ENCODE peak calls at places on chromosome 21, in ten cellular contexts. G, O, U, C, J, Q, S, N, K and L are unnamed samples.

GRCh38 chr21:25708467-25709065 is 26.1 kb downstream of the ATP5PF start:
- DNase-seq in G (no peak), O (peak; percentile 47), U (peak; percentile 21), C (no peak), J (no peak), Q (peak; percentile 67), S (peak; percentile 47), N (peak; percentile 51), K (peak; percentile 69), L (peak; percentile 14)

GRCh38 chr21:38909109-38909508 is 103.4 kb downstream of the ETS2 start:
- DNase-seq in G (no peak), O (no peak), U (no peak), C (no peak), J (no peak), Q (no peak), S (no peak), N (no peak), K (no peak), L (no peak)

GRCh38 chr21:28904961-28905435 is 87.7 kb downstream of the LTN1 start:
- DNase-seq in G (no peak), O (peak; percentile 15), U (no peak), C (no peak), J (no peak), Q (no peak), S (no peak), N (no peak), K (no peak), L (no peak)

GRCh38 chr21:26801524-26801923 is 43.7 kb downstream of the ADAMTS1 start:
- DNase-seq in G (no peak), O (peak; percentile 47), U (peak; percentile 69), C (no peak), J (no peak), Q (peak; percentile 89), S (no peak), N (no peak), K (peak; percentile 95), L (peak; percentile 87)

GRCh38 chr21:18772876-18773275 is 369.3 kb upstream of the TMPRSS15 start:
- DNase-seq in G (no peak), O (no peak), U (no peak), C (no peak), J (no peak), Q (no peak), S (no peak), N (no peak), K (no peak), L (no peak)

GRCh38 chr21:17550671-17551308 is 37.9 kb downstream of the CXADR start:
- DNase-seq in G (no peak), O (no peak), U (no peak), C (no peak), J (no peak), Q (no peak), S (no peak), N (no peak), K (no peak), L (no peak)

GRCh38 chr21:30227633-30228404 is 11.9 kb upstream of the CLDN8 start:
- DNase-seq in G (peak; percentile 97), O (peak; percentile 83), U (peak; percentile 72), C (peak; percentile 42), J (peak; percentile 32), Q (peak; percentile 96), S (peak; percentile 65), N (no peak), K (peak; percentile 98), L (no peak)

GRCh38 chr21:29343517-29343916 is 44.8 kb downstream of the BACH1 start:
- DNase-seq in G (no peak), O (no peak), U (peak; percentile 39), C (no peak), J (no peak), Q (peak; percentile 90), S (no peak), N (no peak), K (peak; percentile 43), L (no peak)

GRCh38 chr21:37269481-37269880 is 2.3 kb upstream of the VPS26C start:
- DNase-seq in G (no peak), O (no peak), U (no peak), C (no peak), J (no peak), Q (no peak), S (no peak), N (no peak), K (no peak), L (no peak)

GRCh38 chr21:37264808-37265207 is 2.3 kb downstream of the VPS26C start:
- DNase-seq in G (no peak), O (no peak), U (no peak), C (no peak), J (no peak), Q (peak; percentile 23), S (no peak), N (no peak), K (no peak), L (no peak)

GRCh38 chr21:37266515-37267221 is 466 bp downstream of the VPS26C start:
- DNase-seq in G (peak; percentile 68), O (peak; percentile 80), U (no peak), C (peak; percentile 79), J (no peak), Q (peak; percentile 42), S (peak; percentile 49), N (peak; percentile 75), K (peak; percentile 44), L (no peak)

GRCh38 chr21:37268186-37268503 is 1.0 kb upstream of the VPS26C start:
- DNase-seq in G (no peak), O (no peak), U (no peak), C (no peak), J (no peak), Q (no peak), S (no peak), N (no peak), K (no peak), L (no peak)

DNA sequence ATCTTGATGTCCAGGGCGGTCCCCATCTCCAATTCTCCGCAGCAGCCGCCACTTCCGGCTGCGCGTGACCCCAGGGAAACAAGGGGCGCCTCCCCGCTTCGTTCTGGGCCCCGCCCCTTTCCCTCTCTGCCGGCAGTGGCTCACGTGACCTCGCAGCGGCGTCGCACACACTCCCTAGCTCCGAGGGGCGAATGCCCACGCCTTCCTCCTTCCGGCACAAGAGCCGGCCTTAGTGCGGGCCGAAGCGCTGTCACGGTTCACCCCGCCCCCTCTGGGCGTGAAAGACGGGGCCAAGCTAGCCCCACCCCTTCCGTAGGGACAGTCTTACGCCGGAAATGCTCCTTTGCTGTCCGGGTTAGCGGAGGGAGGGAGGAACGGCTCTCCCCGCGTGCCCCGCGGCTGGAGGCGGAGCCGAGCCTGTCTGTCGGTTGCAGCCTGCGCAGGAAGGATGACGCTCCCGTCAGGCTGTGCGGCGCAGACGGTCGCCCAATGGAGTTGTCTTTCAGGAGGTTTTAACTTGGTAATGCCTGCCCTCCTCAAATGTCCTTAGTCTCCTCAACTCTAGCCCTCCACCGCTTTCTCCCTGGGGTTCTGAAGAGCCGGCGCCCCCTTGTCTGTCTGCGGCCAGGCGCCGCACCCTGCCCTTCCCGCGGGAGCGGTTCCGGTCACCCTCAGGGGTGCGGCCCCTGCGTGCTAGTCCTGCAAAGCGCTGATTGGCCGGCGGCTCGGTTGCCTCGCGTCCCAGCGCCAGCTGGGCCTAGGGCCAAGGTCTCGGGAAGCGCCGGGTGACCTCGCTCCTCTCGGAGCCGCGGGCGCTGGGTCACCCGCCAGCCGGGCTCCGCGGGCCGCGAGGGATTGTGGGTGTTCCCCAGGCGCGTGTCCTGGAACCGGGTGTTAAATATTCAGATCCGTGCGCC is at the start of gene VPS26C:
- DNase-seq in G (peak; percentile 94), O (peak; percentile 99), U (peak; percentile 100), C (peak; percentile 99), J (peak; percentile 99), Q (peak; percentile 99), S (peak; percentile 98), N (peak; percentile 99), K (peak; percentile 100), L (peak; percentile 98)
- TF ChIP-seq CTCF in G (no peak), O (no peak), U (no peak), C (no peak), J (no peak), Q (no peak), S (no peak), N (no peak), K (no peak), L (no peak)

DNA sequence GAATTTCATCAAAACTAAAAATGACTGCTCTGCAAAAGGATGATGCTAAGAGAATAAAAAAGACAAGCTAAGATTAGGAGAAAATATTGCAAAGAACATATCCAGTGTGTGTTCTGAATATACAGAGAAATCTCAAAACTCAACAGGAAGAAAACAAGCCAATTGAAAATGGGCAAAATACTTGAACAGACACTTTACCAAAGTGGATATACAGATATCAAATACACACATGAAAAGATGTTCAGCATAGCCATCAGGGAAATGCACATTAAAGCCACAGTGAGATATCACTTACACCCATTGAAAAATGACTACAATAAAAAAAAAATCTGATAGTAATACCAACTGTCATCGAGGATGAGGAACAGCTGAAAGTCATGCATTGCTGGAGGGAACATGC is 21.3 kb downstream of the PRMT2 start:
- DNase-seq in G (no peak), O (no peak), U (no peak), C (no peak), J (no peak), Q (no peak), S (no peak), N (no peak), K (no peak), L (no peak)
- H3K4me3 ChIP-seq in G (no peak overlapping the region), O (no peak overlapping the region), U (no peak overlapping the region), C (no peak overlapping the region), J (no peak overlapping the region), Q (no peak overlapping the region), S (no peak overlapping the region), N (no peak overlapping the region), K (no peak overlapping the region), L (no peak overlapping the region)

DNA sequence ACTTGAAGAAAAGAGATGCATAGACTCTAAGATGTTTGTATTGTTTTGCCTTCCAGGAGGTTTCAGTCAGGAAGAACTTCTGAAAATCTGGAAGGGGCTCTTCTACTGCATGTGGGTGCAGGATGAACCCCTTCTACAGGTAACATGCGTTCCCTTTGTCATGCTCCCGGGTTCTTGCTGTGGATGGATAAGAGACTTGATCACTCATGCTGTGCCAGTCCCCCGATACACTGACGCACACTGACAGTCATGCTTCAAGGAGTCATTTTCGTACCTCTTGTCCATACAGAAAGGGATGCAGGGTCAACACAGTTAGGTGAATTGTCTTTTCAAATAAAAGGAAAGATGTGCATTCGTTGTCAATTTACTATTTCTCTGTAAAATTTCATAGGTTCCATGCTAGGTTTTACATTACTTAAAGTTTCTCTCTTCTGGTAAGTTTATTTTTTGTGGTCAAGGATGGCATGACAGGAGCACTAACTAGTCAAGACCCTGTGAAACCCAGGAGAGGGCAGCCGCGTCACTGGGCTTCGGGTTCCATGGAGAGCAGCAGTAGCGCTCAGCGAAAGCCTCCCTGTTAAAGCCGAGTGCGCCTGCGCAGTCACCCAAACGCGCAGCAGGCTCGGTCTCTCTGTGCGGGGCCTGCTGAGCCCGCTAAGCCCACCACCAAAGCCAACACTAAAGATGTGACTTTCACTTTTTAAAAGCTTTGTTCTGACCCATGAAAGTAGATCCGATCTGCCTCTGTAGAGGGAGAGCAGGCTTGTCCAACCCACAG is 10.7 kb downstream of the RRP1B start:
- DNase-seq in G (no peak), O (no peak), U (no peak), C (no peak), J (no peak), Q (no peak), S (no peak), N (no peak), K (no peak), L (no peak)
- TF ChIP-seq CTCF in G (no peak), O (no peak), U (no peak), C (no peak), J (no peak), Q (no peak), S (no peak), N (no peak), K (no peak), L (no peak)

DNA sequence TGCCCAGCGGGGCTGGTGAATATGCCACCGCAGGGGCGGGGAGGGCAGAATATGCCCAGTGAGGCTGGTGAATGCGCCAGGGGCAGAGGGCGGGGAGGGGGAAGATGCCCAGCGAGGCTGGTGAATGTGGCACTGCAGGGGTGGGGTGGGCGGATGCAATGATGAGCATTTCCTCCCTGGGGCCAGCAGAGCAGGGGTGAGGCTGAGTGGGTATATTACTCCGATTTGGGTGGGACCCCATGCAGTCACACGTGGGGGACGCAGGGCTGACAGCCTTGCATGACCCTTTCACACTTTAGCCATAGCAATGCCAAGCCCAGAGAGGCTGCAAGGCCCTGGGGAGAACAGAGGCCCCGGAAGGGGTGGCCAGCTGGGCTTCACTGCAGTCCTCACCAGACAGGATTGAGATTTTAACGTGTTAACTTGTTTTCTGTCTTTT is 9.3 kb upstream of the SLX9 start:
- DNase-seq in G (no peak), O (no peak), U (no peak), C (no peak), J (no peak), Q (peak; percentile 49), S (no peak), N (no peak), K (peak; percentile 23), L (no peak)
- H3K4me3 ChIP-seq in G (no peak overlapping the region), O (no peak overlapping the region), U (no peak overlapping the region), C (no peak overlapping the region), J (no peak overlapping the region), Q (no peak overlapping the region), S (no peak overlapping the region), N (no peak overlapping the region), K (no peak overlapping the region), L (no peak overlapping the region)